ENCODE peak calls at places on chromosomes 5 and 9, in ten cellular contexts. One of them, this sample, is unnamed.

GRCh38 chr9:84710701-84711397 is 41.3 kb downstream of the NTRK2 start:
- DNase-seq in astrocyte: peak; percentile 15
- DNase-seq in A549: no peak
- DNase-seq in SK-N-SH: no peak
- DNase-seq in pons: no peak
- DNase-seq in upper lobe of left lung: no peak
- DNase-seq in posterior cingulate gyrus: no peak
- DNase-seq in stimulated activated CD8-positive, alpha-beta memory T cell treated with anti-CD3 and anti-CD28 coated beads, Interleukin-4, amount 100 ng/mL, for 1 hour: no peak
- DNase-seq in GM04504: no peak
- DNase-seq in A673: no peak
- DNase-seq in this sample: no peak

GRCh38 chr5:61768692-61769281 is 436.7 kb downstream of the ZSWIM6 start:
- DNase-seq in astrocyte: no peak
- DNase-seq in A549: peak; percentile 69
- DNase-seq in SK-N-SH: peak; percentile 31
- DNase-seq in pons: no peak
- DNase-seq in upper lobe of left lung: no peak
- DNase-seq in posterior cingulate gyrus: no peak
- DNase-seq in stimulated activated CD8-positive, alpha-beta memory T cell treated with anti-CD3 and anti-CD28 coated beads, Interleukin-4, amount 100 ng/mL, for 1 hour: no peak
- DNase-seq in GM04504: no peak
- DNase-seq in A673: peak; percentile 62
- DNase-seq in this sample: peak; percentile 8

GRCh38 chr5:143041461-143041860 is 271.3 kb downstream of the ARHGAP26 start:
- DNase-seq in astrocyte: no peak
- DNase-seq in A549: no peak
- DNase-seq in SK-N-SH: no peak
- DNase-seq in pons: no peak
- DNase-seq in upper lobe of left lung: no peak
- DNase-seq in posterior cingulate gyrus: no peak
- DNase-seq in stimulated activated CD8-positive, alpha-beta memory T cell treated with anti-CD3 and anti-CD28 coated beads, Interleukin-4, amount 100 ng/mL, for 1 hour: no peak
- DNase-seq in GM04504: no peak
- DNase-seq in A673: no peak
- DNase-seq in this sample: no peak

GRCh38 chr9:16236326-16236725 is 634.1 kb downstream of the BNC2 start:
- DNase-seq in astrocyte: peak; percentile 91
- DNase-seq in A549: no peak
- DNase-seq in SK-N-SH: no peak
- DNase-seq in pons: no peak
- DNase-seq in upper lobe of left lung: no peak
- DNase-seq in posterior cingulate gyrus: no peak
- DNase-seq in stimulated activated CD8-positive, alpha-beta memory T cell treated with anti-CD3 and anti-CD28 coated beads, Interleukin-4, amount 100 ng/mL, for 1 hour: no peak
- DNase-seq in GM04504: peak; percentile 84
- DNase-seq in A673: no peak
- DNase-seq in this sample: no peak

GRCh38 chr5:66669862-66670195 is 73.6 kb downstream of the MAST4 start:
- DNase-seq in astrocyte: no peak
- DNase-seq in A549: no peak
- DNase-seq in SK-N-SH: no peak
- DNase-seq in pons: no peak
- DNase-seq in upper lobe of left lung: no peak
- DNase-seq in posterior cingulate gyrus: no peak
- DNase-seq in stimulated activated CD8-positive, alpha-beta memory T cell treated with anti-CD3 and anti-CD28 coated beads, Interleukin-4, amount 100 ng/mL, for 1 hour: no peak
- DNase-seq in GM04504: no peak
- DNase-seq in A673: no peak
- DNase-seq in this sample: no peak

GRCh38 chr5:16411741-16412455 is 53.7 kb downstream of the ZNF622 start:
- DNase-seq in astrocyte: peak; percentile 44
- DNase-seq in A549: no peak
- DNase-seq in SK-N-SH: no peak
- DNase-seq in pons: no peak
- DNase-seq in upper lobe of left lung: no peak
- DNase-seq in posterior cingulate gyrus: no peak
- DNase-seq in stimulated activated CD8-positive, alpha-beta memory T cell treated with anti-CD3 and anti-CD28 coated beads, Interleukin-4, amount 100 ng/mL, for 1 hour: no peak
- DNase-seq in GM04504: peak; percentile 18
- DNase-seq in A673: no peak
- DNase-seq in this sample: no peak

GRCh38 chr5:142753114-142753764 is 16.9 kb upstream of the ARHGAP26 start:
- DNase-seq in astrocyte: no peak
- DNase-seq in A549: no peak
- DNase-seq in SK-N-SH: no peak
- DNase-seq in pons: peak; percentile 53
- DNase-seq in upper lobe of left lung: no peak
- DNase-seq in posterior cingulate gyrus: peak; percentile 86
- DNase-seq in stimulated activated CD8-positive, alpha-beta memory T cell treated with anti-CD3 and anti-CD28 coated beads, Interleukin-4, amount 100 ng/mL, for 1 hour: no peak
- DNase-seq in GM04504: no peak
- DNase-seq in A673: no peak
- DNase-seq in this sample: no peak

GRCh38 chr9:137006116-137007003 is 10.0 kb upstream of the CLIC3 start:
- DNase-seq in astrocyte: peak; percentile 35
- DNase-seq in A549: no peak
- DNase-seq in SK-N-SH: no peak
- DNase-seq in pons: no peak
- DNase-seq in upper lobe of left lung: peak; percentile 61
- DNase-seq in posterior cingulate gyrus: no peak
- DNase-seq in stimulated activated CD8-positive, alpha-beta memory T cell treated with anti-CD3 and anti-CD28 coated beads, Interleukin-4, amount 100 ng/mL, for 1 hour: no peak
- DNase-seq in GM04504: no peak
- DNase-seq in A673: no peak
- DNase-seq in this sample: no peak

GRCh38 chr5:42467981-42468524 is 44.8 kb downstream of the GHR start:
- DNase-seq in astrocyte: no peak
- DNase-seq in A549: no peak
- DNase-seq in SK-N-SH: no peak
- DNase-seq in pons: no peak
- DNase-seq in upper lobe of left lung: no peak
- DNase-seq in posterior cingulate gyrus: no peak
- DNase-seq in stimulated activated CD8-positive, alpha-beta memory T cell treated with anti-CD3 and anti-CD28 coated beads, Interleukin-4, amount 100 ng/mL, for 1 hour: no peak
- DNase-seq in GM04504: no peak
- DNase-seq in A673: no peak
- DNase-seq in this sample: no peak

GRCh38 chr5:59813761-59814562 is 79.6 kb downstream of the PDE4D start:
- DNase-seq in astrocyte: peak; percentile 61
- DNase-seq in A549: peak; percentile 51
- DNase-seq in SK-N-SH: peak; percentile 51
- DNase-seq in pons: peak; percentile 65
- DNase-seq in upper lobe of left lung: no peak
- DNase-seq in posterior cingulate gyrus: no peak
- DNase-seq in stimulated activated CD8-positive, alpha-beta memory T cell treated with anti-CD3 and anti-CD28 coated beads, Interleukin-4, amount 100 ng/mL, for 1 hour: no peak
- DNase-seq in GM04504: no peak
- DNase-seq in A673: peak; percentile 72
- DNase-seq in this sample: peak; percentile 17

GRCh38 chr9:123954518-123954917 is 24.6 kb upstream of the DENND1A start:
- DNase-seq in astrocyte: no peak
- DNase-seq in A549: no peak
- DNase-seq in SK-N-SH: no peak
- DNase-seq in pons: no peak
- DNase-seq in upper lobe of left lung: no peak
- DNase-seq in posterior cingulate gyrus: no peak
- DNase-seq in stimulated activated CD8-positive, alpha-beta memory T cell treated with anti-CD3 and anti-CD28 coated beads, Interleukin-4, amount 100 ng/mL, for 1 hour: no peak
- DNase-seq in GM04504: no peak
- DNase-seq in A673: no peak
- DNase-seq in this sample: no peak

This sample was measured in stimulated activated naive CD8-positive, alpha-beta T cell treated with anti-CD3 and anti-CD28 coated beads, Interleukin-15, amount 100 ng/mL, for 72 hours.